ENCODE peak calls at places on chromosomes 4 and X, in four cellular contexts. One of them, this sample, is unnamed.

GRCh38 chrX:39576081-39576701 is 521.6 kb downstream of the BCOR start:
- DNase-seq in Jurkat, Clone E6-1: no peak
- DNase-seq in NCI-H345: peak; percentile 90
- DNase-seq in endothelial cell of umbilical vein: no peak
- DNase-seq in this sample: peak; percentile 58

GRCh38 chrX:64908121-64908520 is 68.1 kb downstream of the ZC4H2 start:
- DNase-seq in Jurkat, Clone E6-1: no peak
- DNase-seq in NCI-H345: no peak
- DNase-seq in endothelial cell of umbilical vein: no peak
- DNase-seq in this sample: no peak

GRCh38 chr4:25908491-25908901 is 5.5 kb upstream of the SMIM20 start:
- DNase-seq in Jurkat, Clone E6-1: no peak
- DNase-seq in endothelial cell of umbilical vein: peak; percentile 75
- DNase-seq in NCI-H345: no peak
- DNase-seq in this sample: no peak

GRCh38 chrX:25007059-25008053 is 8.4 kb downstream of the ARX start:
- DNase-seq in Jurkat, Clone E6-1: no peak
- DNase-seq in NCI-H345: no peak
- DNase-seq in endothelial cell of umbilical vein: no peak
- DNase-seq in this sample: no peak

GRCh38 chr4:1326751-1327525 is 20.1 kb upstream of the UVSSA start:
- DNase-seq in NCI-H345: no peak
- DNase-seq in Jurkat, Clone E6-1: no peak
- DNase-seq in endothelial cell of umbilical vein: no peak
- DNase-seq in this sample: no peak

GRCh38 chr4:39706334-39706733 is 8.4 kb downstream of the UBE2K start:
- DNase-seq in NCI-H345: no peak
- DNase-seq in Jurkat, Clone E6-1: no peak
- DNase-seq in endothelial cell of umbilical vein: peak; percentile 62
- DNase-seq in this sample: no peak

GRCh38 chr4:3427706-3428446 is 13.9 kb upstream of the HGFAC start:
- DNase-seq in Jurkat, Clone E6-1: no peak
- DNase-seq in endothelial cell of umbilical vein: no peak
- DNase-seq in NCI-H345: no peak
- DNase-seq in this sample: no peak

GRCh38 chr4:183987529-183987946 is 82.4 kb downstream of the STOX2 start:
- DNase-seq in Jurkat, Clone E6-1: no peak
- DNase-seq in NCI-H345: no peak
- DNase-seq in endothelial cell of umbilical vein: peak; percentile 21
- DNase-seq in this sample: peak; percentile 51

GRCh38 chrX:107448625-107449468 is 605 bp upstream of the FRMPD3 start:
- DNase-seq in NCI-H345: peak; percentile 46
- DNase-seq in Jurkat, Clone E6-1: no peak
- DNase-seq in endothelial cell of umbilical vein: no peak
- DNase-seq in this sample: no peak

GRCh38 chr4:38803833-38804653 is 548 bp downstream of the TLR1 start:
- DNase-seq in NCI-H345: no peak
- DNase-seq in Jurkat, Clone E6-1: no peak
- DNase-seq in endothelial cell of umbilical vein: no peak
- DNase-seq in this sample: no peak

GRCh38 chr4:121777625-121778024 is 12.7 kb upstream of the SMIM43 start:
- DNase-seq in NCI-H345: no peak
- DNase-seq in Jurkat, Clone E6-1: no peak
- DNase-seq in endothelial cell of umbilical vein: no peak
- DNase-seq in this sample: no peak

GRCh38 chr4:8398347-8398746 is 42.2 kb downstream of the ACOX3 start:
- DNase-seq in NCI-H345: no peak
- DNase-seq in endothelial cell of umbilical vein: no peak
- DNase-seq in Jurkat, Clone E6-1: no peak
- DNase-seq in this sample: no peak

GRCh38 chrX:40683245-40683644 is 35.9 kb upstream of the CXorf38 start:
- DNase-seq in Jurkat, Clone E6-1: no peak
- DNase-seq in NCI-H345: no peak
- DNase-seq in endothelial cell of umbilical vein: no peak
- DNase-seq in this sample: no peak

GRCh38 chr4:113582737-113583136 is 178.8 kb downstream of the CAMK2D start:
- DNase-seq in Jurkat, Clone E6-1: no peak
- DNase-seq in NCI-H345: no peak
- DNase-seq in endothelial cell of umbilical vein: no peak
- DNase-seq in this sample: no peak

GRCh38 chr4:118335316-118335715 is 17.5 kb downstream of the PRSS12 start:
- DNase-seq in Jurkat, Clone E6-1: no peak
- DNase-seq in endothelial cell of umbilical vein: no peak
- DNase-seq in NCI-H345: no peak
- DNase-seq in this sample: no peak

GRCh38 chr4:5821665-5822358 is 71.1 kb downstream of the CRMP1 start:
- DNase-seq in Jurkat, Clone E6-1: no peak
- DNase-seq in NCI-H345: no peak
- DNase-seq in endothelial cell of umbilical vein: no peak
- DNase-seq in this sample: no peak

GRCh38 chr4:15043226-15043625 is 40.9 kb downstream of the CPEB2 start:
- DNase-seq in endothelial cell of umbilical vein: no peak
- DNase-seq in NCI-H345: no peak
- DNase-seq in Jurkat, Clone E6-1: no peak
- DNase-seq in this sample: no peak

GRCh38 chr4:132513491-132513890 is 635.6 kb upstream of the PCDH10 start:
- DNase-seq in Jurkat, Clone E6-1: no peak
- DNase-seq in NCI-H345: no peak
- DNase-seq in endothelial cell of umbilical vein: no peak
- DNase-seq in this sample: no peak

GRCh38 chrX:104427693-104428092 is 138.3 kb upstream of the IL1RAPL2 start:
- DNase-seq in Jurkat, Clone E6-1: no peak
- DNase-seq in endothelial cell of umbilical vein: no peak
- DNase-seq in NCI-H345: no peak
- DNase-seq in this sample: no peak

GRCh38 chr4:128006592-128006991 is 41.4 kb downstream of the ABHD18 start:
- DNase-seq in Jurkat, Clone E6-1: no peak
- DNase-seq in endothelial cell of umbilical vein: no peak
- DNase-seq in NCI-H345: no peak
- DNase-seq in this sample: no peak

GRCh38 chr4:113049421-113050355 is at the start of gene ANK2:
- DNase-seq in endothelial cell of umbilical vein: no peak
- DNase-seq in Jurkat, Clone E6-1: peak; percentile 5
- DNase-seq in NCI-H345: peak; percentile 49
- DNase-seq in this sample: peak; percentile 61

GRCh38 chrX:132270699-132271098 is 51.5 kb upstream of the RAP2C start:
- DNase-seq in Jurkat, Clone E6-1: no peak
- DNase-seq in endothelial cell of umbilical vein: no peak
- DNase-seq in NCI-H345: no peak
- DNase-seq in this sample: no peak

GRCh38 chrX:69032601-69033000 is 132.7 kb downstream of the PJA1 start:
- DNase-seq in NCI-H345: no peak
- DNase-seq in Jurkat, Clone E6-1: no peak
- DNase-seq in endothelial cell of umbilical vein: no peak
- DNase-seq in this sample: no peak

This sample was measured in DMS153.